ENCODE peak calls at places on chromosomes 7 and 10, in five cellular contexts. One of them, this sample, is unnamed.

GRCh38 chr7:99102809-99103690 is 40.9 kb downstream of the SMURF1 start:
- DNase-seq in HepG2: no peak
- DNase-seq in SK-N-SH: no peak
- DNase-seq in K562: peak
- DNase-seq in GM12878: no peak
- DNase-seq in this sample: no peak

GRCh38 chr10:30647089-30647488 is 17.5 kb upstream of the LYZL2 start:
- DNase-seq in HepG2: no peak
- DNase-seq in K562: no peak
- DNase-seq in SK-N-SH: no peak
- DNase-seq in GM12878: no peak
- DNase-seq in this sample: no peak

GRCh38 chr7:82444220-82445049 is 858 bp upstream of the CACNA2D1 start:
- DNase-seq in GM12878: no peak
- DNase-seq in HepG2: no peak
- DNase-seq in K562: no peak
- DNase-seq in SK-N-SH: no peak
- DNase-seq in this sample: no peak

GRCh38 chr7:37824987-37825509 is 23.3 kb upstream of the NME8 start:
- DNase-seq in SK-N-SH: no peak
- DNase-seq in GM12878: no peak
- DNase-seq in HepG2: no peak
- DNase-seq in K562: no peak
- DNase-seq in this sample: no peak

GRCh38 chr10:8045728-8046494 is 8.6 kb upstream of the GATA3 start:
- DNase-seq in GM12878: no peak
- DNase-seq in HepG2: no peak
- DNase-seq in SK-N-SH: peak
- DNase-seq in K562: no peak
- DNase-seq in this sample: no peak

GRCh38 chr7:81937091-81937490 is 167.2 kb upstream of the HGF start:
- DNase-seq in K562: no peak
- DNase-seq in GM12878: no peak
- DNase-seq in SK-N-SH: no peak
- DNase-seq in HepG2: no peak
- DNase-seq in this sample: no peak

GRCh38 chr10:68406111-68406814 is 814 bp downstream of the RUFY2 start:
- DNase-seq in K562: peak
- DNase-seq in HepG2: peak
- DNase-seq in GM12878: no peak
- DNase-seq in SK-N-SH: peak
- DNase-seq in this sample: peak

GRCh38 chr7:76998263-76998666 is 33.9 kb downstream of the SPDYE17 start:
- DNase-seq in GM12878: no peak
- DNase-seq in SK-N-SH: peak
- DNase-seq in K562: peak
- DNase-seq in HepG2: no peak
- DNase-seq in this sample: no peak

GRCh38 chr10:130967784-130968183 is 343.7 kb downstream of the TCERG1L start:
- DNase-seq in K562: no peak
- DNase-seq in SK-N-SH: no peak
- DNase-seq in GM12878: no peak
- DNase-seq in HepG2: no peak
- DNase-seq in this sample: no peak

GRCh38 chr10:124946945-124947344 is 5.0 kb downstream of the ZRANB1 start:
- DNase-seq in HepG2: no peak
- DNase-seq in SK-N-SH: no peak
- DNase-seq in K562: peak
- DNase-seq in GM12878: no peak
- DNase-seq in this sample: no peak

GRCh38 chr10:132166216-132166950 is 20.4 kb upstream of the DPYSL4 start:
- DNase-seq in SK-N-SH: no peak
- DNase-seq in HepG2: no peak
- DNase-seq in GM12878: no peak
- DNase-seq in K562: no peak
- DNase-seq in this sample: no peak

GRCh38 chr7:27459729-27460048 is 203.0 kb downstream of the HIBADH start:
- DNase-seq in K562: no peak
- DNase-seq in GM12878: no peak
- DNase-seq in SK-N-SH: no peak
- DNase-seq in HepG2: no peak
- DNase-seq in this sample: no peak

GRCh38 chr7:127776776-127777390 is 124.9 kb downstream of the SND1 start:
- DNase-seq in GM12878: no peak
- DNase-seq in HepG2: no peak
- DNase-seq in SK-N-SH: no peak
- DNase-seq in K562: no peak
- DNase-seq in this sample: no peak

GRCh38 chr10:114328278-114328812 is 76.0 kb downstream of the AFAP1L2 start:
- DNase-seq in GM12878: no peak
- DNase-seq in SK-N-SH: no peak
- DNase-seq in HepG2: no peak
- DNase-seq in K562: no peak
- DNase-seq in this sample: no peak

GRCh38 chr7:50552921-50553320 is 12.3 kb downstream of the DDC start:
- DNase-seq in HepG2: peak
- DNase-seq in K562: peak
- DNase-seq in GM12878: no peak
- DNase-seq in SK-N-SH: no peak
- DNase-seq in this sample: no peak

GRCh38 chr10:47339186-47339735 is 8.9 kb upstream of the RBP3 start:
- DNase-seq in GM12878: no peak
- DNase-seq in HepG2: no peak
- DNase-seq in K562: no peak
- DNase-seq in SK-N-SH: no peak
- DNase-seq in this sample: no peak

GRCh38 chr10:48363617-48364355 is 57.3 kb downstream of the MAPK8 start:
- DNase-seq in K562: peak
- DNase-seq in SK-N-SH: peak
- DNase-seq in GM12878: peak
- DNase-seq in HepG2: peak
- DNase-seq in this sample: peak

GRCh38 chr7:101138149-101138870 is 11.4 kb downstream of the SERPINE1 start:
- DNase-seq in SK-N-SH: peak
- DNase-seq in GM12878: peak
- DNase-seq in HepG2: peak
- DNase-seq in K562: peak
- DNase-seq in this sample: peak

GRCh38 chr10:59363446-59363958 is 1.2 kb upstream of the FAM13C start:
- DNase-seq in SK-N-SH: no peak
- DNase-seq in GM12878: no peak
- DNase-seq in HepG2: no peak
- DNase-seq in K562: no peak
- DNase-seq in this sample: no peak

GRCh38 chr7:136086712-136087111 is 109.6 kb upstream of the MTPN start:
- DNase-seq in GM12878: peak
- DNase-seq in K562: peak
- DNase-seq in SK-N-SH: peak
- DNase-seq in HepG2: peak
- DNase-seq in this sample: no peak

GRCh38 chr10:119505131-119505551 is 37.4 kb downstream of the RGS10 start:
- DNase-seq in K562: no peak
- DNase-seq in SK-N-SH: no peak
- DNase-seq in GM12878: no peak
- DNase-seq in HepG2: no peak
- DNase-seq in this sample: no peak

GRCh38 chr10:9052767-9053166 is 998.3 kb downstream of the GATA3 start:
- DNase-seq in SK-N-SH: no peak
- DNase-seq in HepG2: no peak
- DNase-seq in K562: no peak
- DNase-seq in GM12878: no peak
- DNase-seq in this sample: no peak

GRCh38 chr10:116669080-116669479 is 48.3 kb downstream of the PNLIPRP2 start:
- DNase-seq in GM12878: no peak
- DNase-seq in HepG2: no peak
- DNase-seq in SK-N-SH: no peak
- DNase-seq in K562: no peak
- DNase-seq in this sample: no peak

GRCh38 chr10:80664071-80664680 is 126.5 kb downstream of the SH2D4B start:
- DNase-seq in K562: peak
- DNase-seq in HepG2: peak
- DNase-seq in GM12878: no peak
- DNase-seq in SK-N-SH: peak
- DNase-seq in this sample: peak

GRCh38 chr10:88116491-88116890 is 253.1 kb downstream of the PTEN start:
- DNase-seq in SK-N-SH: no peak
- DNase-seq in HepG2: no peak
- DNase-seq in GM12878: no peak
- DNase-seq in K562: no peak
- DNase-seq in this sample: no peak

GRCh38 chr7:78587443-78588044 is 789.0 kb downstream of the PHTF2 start:
- DNase-seq in K562: no peak
- DNase-seq in GM12878: no peak
- DNase-seq in HepG2: peak
- DNase-seq in SK-N-SH: peak
- DNase-seq in this sample: no peak

GRCh38 chr7:127792528-127793342 is 140.7 kb downstream of the SND1 start:
- DNase-seq in SK-N-SH: no peak
- DNase-seq in HepG2: peak
- DNase-seq in GM12878: no peak
- DNase-seq in K562: peak
- DNase-seq in this sample: no peak

GRCh38 chr10:72802291-72803118 is 91.0 kb upstream of the OIT3 start:
- DNase-seq in HepG2: no peak
- DNase-seq in K562: no peak
- DNase-seq in SK-N-SH: no peak
- DNase-seq in GM12878: no peak
- DNase-seq in this sample: no peak

GRCh38 chr10:104209575-104210198 is 22.5 kb downstream of the CFAP43 start:
- DNase-seq in HepG2: peak
- DNase-seq in GM12878: no peak
- DNase-seq in SK-N-SH: peak
- DNase-seq in K562: peak
- DNase-seq in this sample: peak

GRCh38 chr10:6014241-6014761 is 37.0 kb upstream of the IL15RA start:
- DNase-seq in SK-N-SH: peak
- DNase-seq in K562: peak
- DNase-seq in HepG2: peak
- DNase-seq in GM12878: peak
- DNase-seq in this sample: peak

GRCh38 chr7:19851504-19851903 is 78.1 kb upstream of the TMEM196 start:
- DNase-seq in K562: no peak
- DNase-seq in SK-N-SH: no peak
- DNase-seq in HepG2: no peak
- DNase-seq in GM12878: no peak
- DNase-seq in this sample: no peak

GRCh38 chr7:42068554-42069280 is 168.3 kb downstream of the GLI3 start:
- DNase-seq in SK-N-SH: no peak
- DNase-seq in GM12878: no peak
- DNase-seq in HepG2: no peak
- DNase-seq in K562: no peak
- DNase-seq in this sample: no peak

DNA sequence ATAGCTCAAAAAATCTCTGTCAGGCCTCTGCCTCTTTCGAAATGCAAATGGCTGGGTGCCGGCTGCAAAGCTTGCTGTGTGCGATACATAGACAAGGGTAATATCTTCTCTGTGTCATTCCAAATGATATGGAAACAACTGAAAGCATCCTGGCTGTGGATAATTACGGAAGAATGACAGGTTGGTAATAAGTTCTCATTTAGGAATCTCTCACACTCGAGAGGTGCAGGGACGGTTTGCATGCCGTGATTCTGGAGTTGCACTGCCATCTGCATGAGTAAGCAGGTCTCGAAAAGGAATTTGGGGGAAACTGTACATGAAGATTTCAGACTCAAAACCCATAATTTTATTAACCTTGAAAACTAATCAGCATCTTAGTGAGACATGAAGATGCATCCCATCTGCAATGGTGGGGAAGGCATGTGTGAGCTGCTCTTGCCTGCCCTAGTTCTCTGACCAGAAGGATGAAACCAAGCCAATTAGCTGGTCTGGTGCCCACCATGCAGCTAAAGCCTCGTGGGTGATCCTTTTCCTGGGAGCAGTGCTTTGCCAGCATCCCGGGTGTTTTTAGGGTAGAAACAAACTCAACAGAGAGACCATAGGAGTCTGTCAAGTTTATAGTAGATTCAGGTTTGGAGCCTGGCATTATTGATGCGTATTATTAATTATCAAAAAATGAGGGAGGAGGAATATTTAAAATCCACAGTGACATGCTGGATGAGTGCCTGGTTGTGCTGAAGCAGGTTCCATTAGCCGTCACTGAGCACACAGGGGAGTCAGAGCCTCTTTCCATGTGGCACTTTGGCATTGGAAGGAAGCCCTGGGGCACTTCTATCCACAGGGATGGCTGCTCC is 503.6 kb upstream of the MGMT start:
- DNase-seq in K562: no peak
- DNase-seq in SK-N-SH: no peak
- DNase-seq in GM12878: no peak
- DNase-seq in HepG2: no peak
- DNase-seq in this sample: no peak
- TF ChIP-seq GABPA in K562: no peak
- TF ChIP-seq GABPA in SK-N-SH: no peak
- TF ChIP-seq GABPA in GM12878: no peak
- TF ChIP-seq GABPA in HepG2: no peak
- TF ChIP-seq GABPA in this sample: no peak

DNA sequence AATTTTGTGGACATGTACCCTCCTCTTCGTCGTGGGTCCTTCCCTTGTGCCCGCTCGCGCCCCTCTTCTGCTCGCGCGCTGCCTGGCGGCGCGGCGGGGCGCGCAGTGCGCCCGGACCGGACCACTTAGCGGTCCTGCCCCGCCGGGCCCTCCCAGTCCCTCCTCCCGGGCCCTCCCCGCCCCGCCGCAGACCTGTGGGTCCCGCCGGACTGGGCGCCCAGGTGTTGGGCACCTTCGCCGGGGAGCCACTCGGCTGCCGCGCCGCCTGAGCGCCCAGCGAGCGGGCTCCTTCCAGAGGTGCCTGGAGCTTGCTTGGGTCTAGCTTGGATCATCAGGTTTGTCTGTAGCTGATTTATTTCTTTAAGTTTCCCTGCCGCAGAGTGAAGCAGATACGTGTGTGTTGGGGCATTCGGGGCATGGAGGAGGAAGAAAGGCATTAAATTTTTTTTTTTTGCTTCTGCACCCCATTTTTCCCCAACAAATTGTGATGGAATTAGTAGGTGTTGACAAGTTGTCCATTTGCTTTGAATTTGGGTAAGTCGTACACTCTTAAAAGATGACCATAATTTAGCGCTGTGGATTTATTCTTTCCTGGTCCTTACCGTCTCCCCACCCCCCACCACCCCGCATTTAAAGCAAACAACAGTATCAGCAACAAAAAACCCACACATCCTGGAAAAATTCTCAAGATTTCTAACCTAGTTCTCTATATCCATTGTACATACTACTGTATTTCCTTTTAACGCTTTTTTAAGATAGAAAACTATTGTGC is 903 bp downstream of the C1GALT1 start:
- DNase-seq in K562: peak
- DNase-seq in GM12878: no peak
- DNase-seq in SK-N-SH: peak
- DNase-seq in HepG2: no peak
- DNase-seq in this sample: peak
- TF ChIP-seq REST in K562: no peak
- TF ChIP-seq REST in GM12878: no peak
- TF ChIP-seq REST in SK-N-SH: no peak
- TF ChIP-seq REST in HepG2: no peak
- TF ChIP-seq REST in this sample: no peak

GRCh38 chr10:787933-788651 is 98.6 kb upstream of the DIP2C start:
- DNase-seq in GM12878: no peak
- DNase-seq in HepG2: no peak
- DNase-seq in SK-N-SH: peak
- DNase-seq in K562: no peak
- DNase-seq in this sample: no peak
- TF ChIP-seq GABPA in GM12878: no peak
- TF ChIP-seq GABPA in HepG2: no peak
- TF ChIP-seq GABPA in SK-N-SH: no peak
- TF ChIP-seq GABPA in K562: no peak
- TF ChIP-seq GABPA in this sample: no peak

GRCh38 chr10:62096534-62096933 is 172.1 kb downstream of the RTKN2 start:
- DNase-seq in GM12878: no peak
- DNase-seq in K562: no peak
- DNase-seq in SK-N-SH: no peak
- DNase-seq in HepG2: no peak
- DNase-seq in this sample: no peak
- TF ChIP-seq REST in GM12878: no peak
- TF ChIP-seq REST in K562: no peak
- TF ChIP-seq REST in SK-N-SH: no peak
- TF ChIP-seq REST in HepG2: no peak
- TF ChIP-seq REST in this sample: no peak